ENCODE peak calls at places on chromosomes 11 and 22, in six cellular contexts. G is A549, P is HepG2, B is K562, Q is GM12878, R is H1. X is an unnamed sample.

GRCh38 chr11:75445315-75445953 is 12.4 kb upstream of the KLHL35 start:
- DNase-seq in G (peak), P (peak), B (peak), Q (peak), R (no peak), X (peak)

GRCh38 chr11:2777871-2778629 is 78.3 kb upstream of the KCNQ1OT1 start:
- DNase-seq in G (no peak), P (no peak), B (peak), Q (no peak), R (no peak), X (no peak)

GRCh38 chr11:93497575-93497974 is 45.6 kb downstream of the SMCO4 start:
- DNase-seq in G (no peak), P (no peak), B (no peak), Q (no peak), R (no peak), X (no peak)

GRCh38 chr11:119107538-119108150 is 500 bp downstream of the C2CD2L start:
- DNase-seq in G (no peak), P (no peak), B (peak), Q (no peak), R (no peak), X (no peak)

GRCh38 chr11:83573097-83573496 is 286.9 kb upstream of the CCDC90B start:
- DNase-seq in G (no peak), P (no peak), B (no peak), Q (no peak), R (no peak), X (peak)

GRCh38 chr11:30244255-30244654 is 13.4 kb downstream of the FSHB start:
- DNase-seq in G (peak), P (no peak), B (no peak), Q (no peak), R (no peak), X (peak)

GRCh38 chr11:132123449-132123848 is 753.0 kb downstream of the NTM start:
- DNase-seq in G (no peak), P (no peak), B (no peak), Q (no peak), R (no peak), X (no peak)

GRCh38 chr11:47553417-47553746 is 450 bp upstream of the CELF1 start:
- DNase-seq in G (no peak), P (no peak), B (no peak), Q (no peak), R (no peak), X (no peak)

GRCh38 chr22:43919106-43919965 is 4.3 kb upstream of the PNPLA3 start:
- DNase-seq in G (no peak), P (no peak), B (no peak), Q (no peak), R (no peak), X (peak)

GRCh38 chr11:66020618-66021357 is 5.5 kb downstream of the CATSPER1 start:
- DNase-seq in G (peak), P (no peak), B (peak), Q (no peak), R (no peak), X (peak)

GRCh38 chr22:36991220-36991619 is 28.0 kb downstream of the TST start:
- DNase-seq in G (no peak), P (no peak), B (no peak), Q (no peak), R (no peak), X (no peak)

GRCh38 chr22:18000441-18001039 is 23.8 kb downstream of the MICAL3 start:
- DNase-seq in G (peak), P (no peak), B (no peak), Q (no peak), R (no peak), X (no peak)

GRCh38 chr22:23217171-23218052 is 37.1 kb downstream of the BCR start:
- DNase-seq in G (no peak), P (no peak), B (peak), Q (no peak), R (no peak), X (no peak)

GRCh38 chr11:70854891-70855556 is 397.4 kb downstream of the SHANK2 start:
- DNase-seq in G (no peak), P (no peak), B (no peak), Q (no peak), R (no peak), X (no peak)

GRCh38 chr11:74648894-74649293 is 56.5 kb downstream of the POLD3 start:
- DNase-seq in G (no peak), P (no peak), B (no peak), Q (no peak), R (no peak), X (peak)

GRCh38 chr11:86046111-86046510 is 22.8 kb downstream of the PICALM start:
- DNase-seq in G (no peak), P (no peak), B (no peak), Q (no peak), R (no peak), X (no peak)

GRCh38 chr11:105720096-105720495 is 110.2 kb downstream of the GRIA4 start:
- DNase-seq in G (no peak), P (no peak), B (no peak), Q (no peak), R (no peak), X (no peak)

GRCh38 chr11:61805146-61805545 is 11.7 kb downstream of the FADS1 start:
- DNase-seq in G (no peak), P (no peak), B (no peak), Q (no peak), R (no peak), X (no peak)

GRCh38 chr22:26756675-26757293 is 99.4 kb downstream of the MIAT start:
- DNase-seq in G (no peak), P (no peak), B (peak), Q (no peak), R (no peak), X (peak)

GRCh38 chr11:60786811-60787567 is 1.9 kb downstream of the MS4A10 start:
- DNase-seq in G (peak), P (no peak), B (no peak), Q (no peak), R (no peak), X (peak)

DNA sequence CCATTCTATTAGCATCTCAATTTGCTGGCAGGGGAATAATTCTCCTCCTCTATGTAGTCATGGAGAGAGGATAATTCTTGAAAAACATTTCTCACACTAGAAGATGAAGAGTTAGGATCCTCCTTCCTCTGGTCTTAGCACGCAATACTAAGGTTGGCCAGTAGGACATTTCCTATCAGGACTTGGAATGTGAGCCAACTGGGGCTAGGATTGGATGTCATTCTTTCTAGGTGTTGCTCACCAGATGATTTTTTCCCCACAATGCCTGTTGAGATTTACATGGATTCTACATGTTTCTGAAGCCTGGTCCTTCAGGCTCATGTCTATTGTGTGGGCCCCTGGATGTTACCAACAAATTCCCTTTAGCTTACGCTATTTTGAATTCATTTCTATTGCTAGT is 28.0 kb downstream of the SLN start:
- DNase-seq in G (peak), P (no peak), B (peak), Q (no peak), R (no peak), X (no peak)
- TF ChIP-seq USF2 in G (no peak), P (no peak), B (no peak), Q (no peak), R (no peak), X (no peak)

GRCh38 chr11:58739725-58740430 is 8.1 kb upstream of the GLYAT start:
- DNase-seq in G (no peak), P (no peak), B (peak), Q (no peak), R (no peak), X (peak)
- TF ChIP-seq CEBPB in G (no peak), P (no peak), B (no peak), Q (no peak), R (no peak), X (no peak)

DNA sequence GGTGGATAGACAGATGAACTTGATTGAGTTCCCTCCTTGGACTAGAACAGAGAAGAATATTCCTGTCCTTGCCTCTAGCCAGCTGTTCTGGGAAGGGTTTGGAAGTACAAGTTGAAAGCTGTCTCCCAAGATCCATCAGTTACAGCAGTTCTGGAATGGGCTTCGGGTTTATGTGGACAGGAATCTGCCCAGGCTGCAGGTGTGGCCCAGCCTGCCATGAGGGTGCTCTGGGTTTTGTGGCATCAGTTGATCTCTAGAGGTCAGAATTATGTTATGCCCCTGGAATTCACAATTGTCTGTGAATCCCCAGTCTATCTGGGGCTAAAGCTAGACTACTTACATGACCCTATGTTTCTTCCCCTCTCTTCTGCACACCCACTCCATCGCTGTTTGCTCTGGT is 4.9 kb upstream of the MICAL2 start:
- DNase-seq in G (no peak), P (no peak), B (no peak), Q (no peak), R (no peak), X (no peak)
- TF ChIP-seq USF2 in G (no peak), P (no peak), B (no peak), Q (no peak), R (no peak), X (no peak)

GRCh38 chr22:41833369-41834004 is 582 bp downstream of the SREBF2 start:
- DNase-seq in G (peak), P (no peak), B (peak), Q (no peak), R (no peak), X (no peak)
- TF ChIP-seq CEBPB in G (no peak), P (no peak), B (no peak), Q (no peak), R (no peak), X (no peak)

GRCh38 chr22:39097098-39098020 is at the start of gene APOBEC3H:
- DNase-seq in G (no peak), P (no peak), B (peak), Q (no peak), R (no peak), X (no peak)
- TF ChIP-seq USF2 in G (no peak), P (no peak), B (no peak), Q (no peak), R (no peak), X (no peak)

GRCh38 chr22:46290843-46291785 is 5.6 kb upstream of the GTSE1 start:
- DNase-seq in G (no peak), P (no peak), B (no peak), Q (no peak), R (no peak), X (no peak)
- TF ChIP-seq CEBPB in G (no peak), P (no peak), B (no peak), Q (no peak), R (no peak), X (no peak)

DNA sequence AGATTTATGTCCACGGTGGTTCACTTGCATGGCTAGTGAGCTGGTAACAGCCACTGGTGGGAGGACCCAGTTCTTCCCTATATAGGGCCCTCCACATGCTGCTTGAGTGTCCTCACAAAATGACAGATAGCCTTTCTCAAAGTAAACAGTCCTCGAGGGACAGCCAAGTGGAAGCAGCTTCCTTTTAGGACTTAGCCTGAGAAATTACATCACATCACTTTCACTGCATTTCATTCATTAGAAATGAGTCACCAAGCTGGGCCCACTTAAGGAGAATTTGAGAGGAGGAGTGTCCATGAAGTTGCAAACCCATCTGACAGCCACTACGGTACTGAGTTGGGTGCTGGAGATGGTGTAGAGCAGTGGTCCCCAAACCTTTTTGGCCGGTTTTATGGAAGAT is 7.0 kb downstream of the ISX start:
- DNase-seq in G (no peak), P (no peak), B (no peak), Q (no peak), R (no peak), X (peak)
- TF ChIP-seq USF2 in G (no peak), P (no peak), B (no peak), Q (no peak), R (no peak), X (no peak)

DNA sequence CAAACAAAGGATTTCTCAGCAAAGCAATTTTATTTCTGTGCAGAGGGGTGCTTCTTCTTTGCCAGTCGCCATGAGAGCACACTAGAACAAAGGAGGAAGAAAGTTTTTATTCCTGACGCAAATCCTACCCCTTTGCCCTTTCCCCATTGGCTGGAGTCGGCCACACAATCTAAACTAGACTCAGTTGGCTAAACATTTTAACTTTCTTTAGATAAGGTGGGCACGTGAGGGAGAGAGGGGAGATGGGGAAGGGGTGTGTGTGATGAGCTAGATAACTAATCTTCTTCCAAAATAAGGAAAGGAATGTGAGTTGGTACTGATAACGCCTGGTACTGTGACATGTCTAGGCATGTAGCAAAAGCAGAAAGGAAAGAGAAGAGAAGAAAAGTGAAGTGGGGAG is 626 bp downstream of the TRIM22 start:
- DNase-seq in G (no peak), P (no peak), B (no peak), Q (no peak), R (no peak), X (peak)
- TF ChIP-seq CEBPB in G (no peak), P (no peak), B (no peak), Q (no peak), R (no peak), X (no peak)

GRCh38 chr11:24375351-24375750 is 121.5 kb upstream of the LUZP2 start:
- DNase-seq in G (no peak), P (no peak), B (no peak), Q (no peak), R (no peak), X (no peak)

GRCh38 chr11:24375896-24376295 is 121.0 kb upstream of the LUZP2 start:
- DNase-seq in G (no peak), P (no peak), B (no peak), Q (no peak), R (no peak), X (peak)

GRCh38 chr11:24372491-24372890 is 124.4 kb upstream of the LUZP2 start:
- DNase-seq in G (no peak), P (no peak), B (no peak), Q (no peak), R (no peak), X (no peak)

DNA sequence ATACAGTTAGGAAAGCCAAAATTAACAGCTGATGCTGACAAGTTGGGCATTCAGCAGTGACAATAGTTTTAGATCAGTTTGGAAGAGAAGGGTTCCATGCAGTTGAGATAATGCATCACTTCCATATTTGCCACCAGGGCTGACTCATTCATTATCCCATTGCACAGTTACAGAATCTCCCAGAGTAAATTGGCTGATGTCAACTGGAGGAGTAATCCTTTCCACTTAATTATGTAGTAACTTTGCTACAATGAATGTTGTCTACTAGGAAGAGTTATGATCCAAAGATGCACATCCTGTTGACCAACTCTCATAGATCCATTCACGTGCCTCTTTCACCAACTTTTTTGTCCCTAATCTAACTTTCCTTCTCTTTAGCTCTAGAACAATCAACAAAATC is 123.3 kb upstream of the LUZP2 start:
- DNase-seq in G (no peak), P (no peak), B (no peak), Q (no peak), R (no peak), X (peak)
- TF ChIP-seq USF2 in G (no peak), P (no peak), B (no peak), Q (no peak), R (no peak), X (no peak)